ENCODE peak calls at places on chromosome 15, in four cellular contexts. G is SK-N-SH; B is stimulated activated CD4-positive, alpha-beta T cell treated with anti-CD3 and anti-CD28 coated beads, Interleukin-1b, Interleukin-23, amount 100 ng/mL, for 4 hours; Y is SK-MEL-5. T is an unnamed sample.

GRCh38 chr15:101244039-101244781 is 7.6 kb downstream of the CHSY1 start:
- DNase-seq in G (no peak), B (no peak), Y (no peak), T (peak; percentile 67)

GRCh38 chr15:89673162-89673506 is 6.0 kb downstream of the PLIN1 start:
- DNase-seq in G (peak; percentile 81), B (no peak), Y (peak; percentile 74), T (no peak)

GRCh38 chr15:84813435-84813834 is 3.7 kb upstream of the ALPK3 start:
- DNase-seq in G (no peak), B (no peak), Y (no peak), T (no peak)

GRCh38 chr15:25846377-25846776 is 16.8 kb downstream of the ATP10A start:
- DNase-seq in G (no peak), B (peak; percentile 55), Y (no peak), T (no peak)

GRCh38 chr15:60392601-60392985 is 5.2 kb downstream of the ANXA2 start:
- DNase-seq in G (no peak), B (no peak), Y (peak; percentile 56), T (no peak)

GRCh38 chr15:96444865-96445264 is 114.4 kb downstream of the NR2F2 start:
- DNase-seq in G (no peak), B (no peak), Y (no peak), T (no peak)

GRCh38 chr15:49460411-49460941 is 37.4 kb downstream of the FGF7 start:
- DNase-seq in G (peak; percentile 4), B (no peak), Y (no peak), T (no peak)

GRCh38 chr15:63765338-63765737 is 68.4 kb downstream of the HERC1 start:
- DNase-seq in G (no peak), B (no peak), Y (no peak), T (no peak)

GRCh38 chr15:34855397-34855796 is 60.0 kb upstream of the ACTC1 start:
- DNase-seq in G (peak; percentile 25), B (no peak), Y (no peak), T (peak; percentile 10)

T was measured in COLO829.